ENCODE peak calls at places on chromosomes 16 and 17, in seven cellular contexts. X is HCT116; N is anterior cingulate cortex; H is NCI-H1694; U is caudate nucleus; T is activated CD8-positive, alpha-beta T cell treated with anti-CD3 and anti-CD28 coated beads for 36 hours; M is psoas muscle. Z is an unnamed sample.
A peak's percentile ranks its signal among the peaks of the same experiment; 100 is the strongest.

GRCh38 chr17:45915263-45915662 is 20.9 kb downstream of the MAPT start:
- DNase-seq in X (no peak), N (no peak), H (no peak), U (no peak), T (no peak), M (no peak), Z (no peak)

GRCh38 chr17:49849711-49850610 is 2.1 kb upstream of the TAC4 start:
- DNase-seq in X (no peak), N (no peak), H (no peak), U (no peak), T (no peak), M (no peak), Z (no peak)

GRCh38 chr17:5901731-5902660 is 168.2 kb upstream of the WSCD1 start:
- DNase-seq in X (no peak), N (no peak), H (no peak), U (peak; percentile 55), T (no peak), M (no peak), Z (no peak)

GRCh38 chr17:31488264-31488981 is 96.9 kb downstream of the RAB11FIP4 start:
- DNase-seq in X (no peak), N (peak; percentile 27), H (no peak), U (no peak), T (peak; percentile 52), M (no peak), Z (peak; percentile 51)

GRCh38 chr16:59400830-59401229 is 666.7 kb upstream of the GOT2 start:
- DNase-seq in X (no peak), N (no peak), H (no peak), U (no peak), T (no peak), M (no peak), Z (no peak)

GRCh38 chr17:44906010-44906646 is 6.9 kb upstream of the EFTUD2 start:
- DNase-seq in X (peak; percentile 42), N (no peak), H (no peak), U (no peak), T (no peak), M (no peak), Z (no peak)

GRCh38 chr16:1923299-1924034 is 5.3 kb upstream of the HS3ST6 start:
- DNase-seq in X (peak; percentile 56), N (no peak), H (no peak), U (no peak), T (peak; percentile 43), M (no peak), Z (no peak)

GRCh38 chr17:65633988-65634387 is 72.5 kb upstream of the AXIN2 start:
- DNase-seq in X (no peak), N (no peak), H (no peak), U (no peak), T (no peak), M (no peak), Z (no peak)

GRCh38 chr16:14283786-14284185 is 212.7 kb downstream of the MRTFB start:
- DNase-seq in X (no peak), N (no peak), H (no peak), U (no peak), T (no peak), M (no peak), Z (no peak)

GRCh38 chr16:35195864-35196216 is 1736.4 kb downstream of the TP53TG3F start:
- DNase-seq in X (no peak), N (no peak), H (no peak), U (no peak), T (no peak), M (no peak), Z (no peak)

GRCh38 chr16:47716571-47716970 is 255.4 kb downstream of the PHKB start:
- DNase-seq in X (no peak), N (no peak), H (no peak), U (no peak), T (no peak), M (no peak), Z (no peak)

GRCh38 chr16:12681653-12682052 is 122.0 kb downstream of the CPPED1 start:
- DNase-seq in X (no peak), N (no peak), H (no peak), U (no peak), T (no peak), M (no peak), Z (no peak)

GRCh38 chr16:31094088-31094423 is 541 bp downstream of the VKORC1 start:
- DNase-seq in X (no peak), N (no peak), H (no peak), U (peak; percentile 39), T (no peak), M (no peak), Z (no peak)

GRCh38 chr17:3796110-3796821 is 4.7 kb downstream of the ITGAE start:
- DNase-seq in X (no peak), N (no peak), H (no peak), U (peak; percentile 52), T (peak; percentile 99), M (no peak), Z (no peak)

GRCh38 chr17:82017612-82018151 is 5.0 kb downstream of the CENPX start:
- DNase-seq in X (no peak), N (no peak), H (no peak), U (no peak), T (no peak), M (no peak), Z (no peak)

GRCh38 chr17:56593741-56594527 is 435 bp downstream of the NOG start:
- DNase-seq in X (no peak), N (peak; percentile 46), H (no peak), U (peak; percentile 7), T (peak; percentile 55), M (peak; percentile 65), Z (no peak)

GRCh38 chr16:9666834-9667480 is 515.3 kb downstream of the GRIN2A start:
- DNase-seq in X (no peak), N (no peak), H (no peak), U (peak; percentile 37), T (no peak), M (no peak), Z (no peak)

GRCh38 chr17:17681187-17681743 is at the start of gene RAI1:
- DNase-seq in X (no peak), N (peak; percentile 57), H (peak; percentile 63), U (peak; percentile 58), T (peak; percentile 73), M (peak; percentile 79), Z (peak; percentile 79)

GRCh38 chr17:53141731-53142130 is 681.0 kb upstream of the KIF2B start:
- DNase-seq in X (no peak), N (no peak), H (no peak), U (peak; percentile 30), T (no peak), M (no peak), Z (no peak)

GRCh38 chr16:86752582-86753175 is 174.3 kb downstream of the FOXL1 start:
- DNase-seq in X (no peak), N (no peak), H (no peak), U (no peak), T (no peak), M (no peak), Z (no peak)

GRCh38 chr17:81534157-81535006 is 6.2 kb downstream of the FSCN2 start:
- DNase-seq in X (no peak), N (no peak), H (no peak), U (no peak), T (no peak), M (no peak), Z (no peak)

GRCh38 chr16:66004706-66005105 is 361.8 kb upstream of the CDH5 start:
- DNase-seq in X (no peak), N (no peak), H (no peak), U (no peak), T (no peak), M (no peak), Z (no peak)

GRCh38 chr17:39997543-39997942 is 16.9 kb downstream of the PSMD3 start:
- DNase-seq in X (no peak), N (no peak), H (no peak), U (no peak), T (no peak), M (no peak), Z (no peak)

GRCh38 chr17:18025596-18026407 is 13.2 kb downstream of the ATPAF2 start:
- DNase-seq in X (no peak), N (no peak), H (no peak), U (no peak), T (peak; percentile 67), M (no peak), Z (peak; percentile 34)

GRCh38 chr16:89052824-89053724 is 40.6 kb upstream of the ACSF3 start:
- DNase-seq in X (peak; percentile 92), N (peak; percentile 33), H (no peak), U (peak; percentile 89), T (no peak), M (no peak), Z (peak; percentile 22)

GRCh38 chr16:89308391-89309333 is 91.2 kb downstream of the ZNF778 start:
- DNase-seq in X (no peak), N (no peak), H (no peak), U (no peak), T (peak; percentile 64), M (no peak), Z (no peak)

GRCh38 chr17:3845361-3845753 is 689 bp downstream of the NCBP3 start:
- DNase-seq in X (no peak), N (no peak), H (no peak), U (no peak), T (peak; percentile 87), M (no peak), Z (peak; percentile 15)

GRCh38 chr16:58346831-58347371 is 45.4 kb upstream of the GINS3 start:
- DNase-seq in X (no peak), N (no peak), H (peak; percentile 48), U (peak; percentile 90), T (no peak), M (no peak), Z (no peak)

GRCh38 chr16:83842755-83843507 is 35.2 kb downstream of the HSBP1 start:
- DNase-seq in X (no peak), N (no peak), H (no peak), U (no peak), T (no peak), M (no peak), Z (no peak)

Z was measured in globus pallidus.